ENCODE peak calls at places on chromosome 3, in nine cellular contexts. V is T-helper 1 cell; X is GM13976; B is NCI-H1105; K is GM03348; S is psoas muscle; I is CD4-positive, CD25-positive, alpha-beta regulatory T cell; G is activated CD4-positive, alpha-beta T cell treated with anti-CD3 and anti-CD28 coated beads, Interleukin-2, amount 10 ng/mL, durations not matched to agents 7 days and 5 days; Y is effector CD4-positive, alpha-beta T cell. U is an unnamed sample.

GRCh38 chr3:122973893-122974615 is 53.5 kb downstream of the SEMA5B start:
- DNase-seq in V (no peak), X (no peak), B (no peak), K (no peak), S (no peak), I (no peak), G (no peak), Y (no peak), U (no peak)

GRCh38 chr3:155325263-155325835 is 31.9 kb upstream of the STRIT1 start:
- DNase-seq in V (no peak), X (no peak), B (no peak), K (no peak), S (no peak), I (no peak), G (no peak), Y (no peak), U (no peak)

GRCh38 chr3:85627899-85628298 is 669.1 kb downstream of the CADM2 start:
- DNase-seq in V (no peak), X (no peak), B (no peak), K (no peak), S (no peak), I (no peak), G (no peak), Y (no peak), U (no peak)

GRCh38 chr3:115823083-115823482 is 199.8 kb downstream of the GAP43 start:
- DNase-seq in V (no peak), X (no peak), B (no peak), K (no peak), S (no peak), I (no peak), G (no peak), Y (no peak), U (no peak)

GRCh38 chr3:69763458-69763857 is 24.2 kb downstream of the MITF start:
- DNase-seq in V (no peak), X (no peak), B (no peak), K (no peak), S (peak; percentile 45), I (no peak), G (no peak), Y (no peak), U (no peak)

GRCh38 chr3:25856902-25857518 is 67.1 kb downstream of the OXSM start:
- DNase-seq in V (peak; percentile 12), X (peak; percentile 65), B (no peak), K (peak; percentile 71), S (no peak), I (no peak), G (peak; percentile 31), Y (no peak), U (peak; percentile 45)

GRCh38 chr3:129577356-129577755 is 29.1 kb downstream of the PLXND1 start:
- DNase-seq in V (no peak), X (no peak), B (no peak), K (no peak), S (peak; percentile 82), I (no peak), G (no peak), Y (no peak), U (no peak)

GRCh38 chr3:10810376-10810775 is 5.7 kb upstream of the SLC6A11 start:
- DNase-seq in V (no peak), X (no peak), B (no peak), K (no peak), S (no peak), I (no peak), G (no peak), Y (no peak), U (no peak)

GRCh38 chr3:109731639-109732473 is 394.5 kb upstream of the DPPA4 start:
- DNase-seq in V (peak; percentile 54), X (peak; percentile 9), B (peak; percentile 59), K (peak; percentile 61), S (no peak), I (peak; percentile 37), G (peak; percentile 70), Y (peak; percentile 47), U (peak; percentile 24)

GRCh38 chr3:160982497-160982896 is 122.7 kb downstream of the B3GALNT1 start:
- DNase-seq in V (no peak), X (no peak), B (no peak), K (no peak), S (no peak), I (no peak), G (no peak), Y (no peak), U (no peak)

GRCh38 chr3:13192471-13193213 is 119.4 kb upstream of the IQSEC1 start:
- DNase-seq in V (no peak), X (no peak), B (no peak), K (peak; percentile 52), S (no peak), I (no peak), G (no peak), Y (no peak), U (peak; percentile 47)

GRCh38 chr3:181712505-181713299 is 977 bp downstream of the SOX2 start:
- DNase-seq in V (no peak), X (no peak), B (peak; percentile 48), K (no peak), S (no peak), I (no peak), G (no peak), Y (no peak), U (no peak)

GRCh38 chr3:159829056-159829995 is 159.3 kb upstream of the IL12A start:
- DNase-seq in V (no peak), X (no peak), B (peak; percentile 99), K (peak; percentile 60), S (peak; percentile 70), I (no peak), G (no peak), Y (no peak), U (peak; percentile 66)

GRCh38 chr3:17140670-17141505 is 256.1 kb downstream of the PLCL2 start:
- DNase-seq in V (no peak), X (no peak), B (no peak), K (peak; percentile 62), S (peak; percentile 90), I (no peak), G (no peak), Y (no peak), U (no peak)

GRCh38 chr3:74410276-74410941 is 204.1 kb downstream of the CNTN3 start:
- DNase-seq in V (no peak), X (no peak), B (no peak), K (no peak), S (no peak), I (no peak), G (no peak), Y (no peak), U (no peak)

GRCh38 chr3:26438981-26439884 is 183.3 kb upstream of the LRRC3B start:
- DNase-seq in V (no peak), X (no peak), B (no peak), K (no peak), S (no peak), I (no peak), G (no peak), Y (no peak), U (no peak)

GRCh38 chr3:182795383-182795782 is 2.1 kb downstream of the ATP11B start:
- DNase-seq in V (peak; percentile 48), X (peak; percentile 58), B (no peak), K (no peak), S (no peak), I (peak; percentile 33), G (peak; percentile 72), Y (peak; percentile 34), U (peak; percentile 27)

GRCh38 chr3:52704611-52705437 is 767 bp downstream of the GLT8D1 start:
- DNase-seq in V (no peak), X (peak; percentile 32), B (no peak), K (peak; percentile 51), S (peak; percentile 54), I (no peak), G (peak; percentile 26), Y (no peak), U (peak; percentile 21)

GRCh38 chr3:72247645-72248388 is 462.9 kb upstream of the PROK2 start:
- DNase-seq in V (no peak), X (no peak), B (no peak), K (no peak), S (no peak), I (no peak), G (no peak), Y (no peak), U (no peak)

GRCh38 chr3:35932995-35933394 is 293.7 kb downstream of the ARPP21 start:
- DNase-seq in V (no peak), X (no peak), B (no peak), K (peak; percentile 20), S (no peak), I (no peak), G (no peak), Y (no peak), U (no peak)

GRCh38 chr3:158773845-158774542 is 27.9 kb upstream of the MFSD1 start:
- DNase-seq in V (no peak), X (no peak), B (no peak), K (no peak), S (no peak), I (no peak), G (no peak), Y (no peak), U (no peak)

GRCh38 chr3:35592589-35593295 is 46.6 kb upstream of the ARPP21 start:
- DNase-seq in V (no peak), X (no peak), B (no peak), K (no peak), S (no peak), I (no peak), G (no peak), Y (no peak), U (no peak)

GRCh38 chr3:105356988-105357387 is 9.7 kb upstream of the ALCAM start:
- DNase-seq in V (no peak), X (no peak), B (no peak), K (no peak), S (no peak), I (no peak), G (no peak), Y (no peak), U (no peak)

GRCh38 chr3:39181408-39182335 is 10.7 kb downstream of the XIRP1 start:
- DNase-seq in V (no peak), X (no peak), B (no peak), K (no peak), S (no peak), I (no peak), G (no peak), Y (no peak), U (no peak)

GRCh38 chr3:107432646-107433045 is 55.4 kb downstream of the CCDC54 start:
- DNase-seq in V (no peak), X (no peak), B (no peak), K (no peak), S (no peak), I (no peak), G (no peak), Y (no peak), U (no peak)

GRCh38 chr3:127734754-127735473 is 62.2 kb downstream of the ABTB1 start:
- DNase-seq in V (no peak), X (no peak), B (no peak), K (peak; percentile 94), S (no peak), I (no peak), G (no peak), Y (no peak), U (peak; percentile 77)